ENCODE peak calls at places on chromosomes 11 and 22, in seven cellular contexts. U is transverse colon; T is activated CD4-positive, CD25-positive, alpha-beta regulatory T cell treated with anti-CD3 and anti-CD28 coated beads, Interleukin-2, amount 50 U/mL, for 72 hours; H is AG04450; B is ureter; C is cardiac septum; L is neural progenitor cell. D is an unnamed sample.

GRCh38 chr11:126991596-126991995 is 9.0 kb downstream of the KIRREL3 start:
- DNase-seq in T (no peak), U (no peak), C (no peak), L (no peak), B (no peak), H (no peak), D (no peak)

GRCh38 chr11:58034471-58034870 is 3.7 kb downstream of the OR6Q1 start:
- DNase-seq in T (no peak), L (no peak), H (no peak), B (no peak), U (no peak), C (no peak), D (no peak)

GRCh38 chr11:62854013-62854824 is 14.8 kb upstream of the WDR74 start:
- DNase-seq in L (no peak), T (no peak), C (no peak), H (no peak), B (no peak), U (no peak), D (no peak)

GRCh38 chr11:11243790-11244469 is 109.1 kb downstream of the CSNK2A3 start:
- DNase-seq in U (no peak), C (no peak), B (no peak), L (peak), H (no peak), T (no peak), D (no peak)

GRCh38 chr11:11119917-11120316 is 233.1 kb downstream of the CSNK2A3 start:
- DNase-seq in L (no peak), H (no peak), U (no peak), T (no peak), C (no peak), B (no peak), D (no peak)

GRCh38 chr22:37176464-37177061 is 11.5 kb downstream of the C1QTNF6 start:
- DNase-seq in C (peak), T (peak), L (no peak), U (peak), B (no peak), H (no peak), D (no peak)

GRCh38 chr11:100004541-100004940 is 682.5 kb upstream of the ARHGAP42 start:
- DNase-seq in C (no peak), L (no peak), T (no peak), H (no peak), B (no peak), U (no peak), D (no peak)

GRCh38 chr22:47113880-47114415 is 351.5 kb downstream of the TBC1D22A start:
- DNase-seq in T (no peak), H (no peak), C (peak), U (no peak), L (no peak), B (no peak), D (no peak)

GRCh38 chr11:108432783-108433182 is 34.5 kb downstream of the C11orf65 start:
- DNase-seq in H (no peak), B (no peak), L (no peak), U (no peak), C (no peak), T (no peak), D (no peak)

GRCh38 chr11:70073881-70074371 is 4.2 kb upstream of the ANO1 start:
- DNase-seq in U (no peak), L (no peak), H (no peak), T (no peak), B (no peak), C (no peak), D (peak)

GRCh38 chr11:86931965-86932332 is 23.2 kb downstream of the FZD4 start:
- DNase-seq in C (no peak), T (no peak), L (no peak), B (no peak), H (no peak), U (no peak), D (no peak)

GRCh38 chr11:413120-414081 is 1.4 kb downstream of the SIGIRR start:
- DNase-seq in T (no peak), B (no peak), H (no peak), C (peak), L (no peak), U (peak), D (no peak)

GRCh38 chr11:9075441-9076000 is 15.9 kb downstream of the SCUBE2 start:
- DNase-seq in U (no peak), L (no peak), C (no peak), T (no peak), B (no peak), H (no peak), D (no peak)

GRCh38 chr11:96188625-96189006 is 154.4 kb downstream of the MAML2 start:
- DNase-seq in L (no peak), B (no peak), H (no peak), T (no peak), C (no peak), U (no peak), D (no peak)

GRCh38 chr11:101466352-101466751 is 117.5 kb downstream of the TRPC6 start:
- DNase-seq in L (peak), C (no peak), U (no peak), B (no peak), T (no peak), H (no peak), D (no peak)

GRCh38 chr22:30968015-30968923 is at the start of gene MORC2:
- DNase-seq in H (no peak), U (peak), L (no peak), C (no peak), T (no peak), B (no peak), D (peak)

GRCh38 chr11:10731064-10731680 is 19.9 kb upstream of the CTR9 start:
- DNase-seq in U (no peak), B (no peak), C (no peak), H (no peak), T (no peak), L (no peak), D (no peak)

D was measured in left lobe of liver.